ENCODE peak calls at places on chromosomes 2 and 18, in four cellular contexts. W is erythroblast; O is naive thymus-derived CD4-positive, alpha-beta T cell; U is NCI-H1417. E is an unnamed sample.

GRCh38 chr18:35513181-35513932 is 15.6 kb upstream of the INO80C start:
- DNase-seq in U (no peak), O (no peak), W (no peak), E (no peak)

GRCh38 chr18:32910694-32911296 is 138.0 kb upstream of the KLHL14 start:
- DNase-seq in U (no peak), O (no peak), W (no peak), E (no peak)

GRCh38 chr2:122216901-122217300 is 461.4 kb downstream of the TSN start:
- DNase-seq in U (no peak), W (no peak), O (no peak), E (no peak)

GRCh38 chr2:18959952-18960717 is 370.8 kb upstream of the NT5C1B start:
- DNase-seq in O (no peak), W (no peak), U (no peak), E (no peak)

GRCh38 chr2:112949456-112949855 is 28.4 kb upstream of the IL36G start:
- DNase-seq in W (no peak), O (no peak), U (no peak), E (no peak)

GRCh38 chr2:229270551-229271410 is at the start of gene PID1:
- DNase-seq in U (peak), W (no peak), O (no peak), E (peak)

GRCh38 chr18:61935362-61935761 is 42.6 kb upstream of the RNF152 start:
- DNase-seq in U (no peak), W (no peak), O (no peak), E (no peak)

GRCh38 chr2:118913805-118914645 is 28.0 kb upstream of the MARCO start:
- DNase-seq in U (peak), O (no peak), W (no peak), E (no peak)

GRCh38 chr18:63302647-63303405 is 16.7 kb downstream of the BCL2 start:
- DNase-seq in O (no peak), U (no peak), W (no peak), E (no peak)

GRCh38 chr2:64124168-64124567 is 20.1 kb downstream of the PELI1 start:
- DNase-seq in W (no peak), O (no peak), U (no peak), E (no peak)

GRCh38 chr2:149441255-149441654 is 110.9 kb downstream of the LYPD6 start:
- DNase-seq in W (no peak), O (no peak), U (no peak), E (no peak)

GRCh38 chr2:188765522-188765921 is 208.7 kb upstream of the COL3A1 start:
- DNase-seq in U (peak), W (no peak), O (no peak), E (no peak)

GRCh38 chr2:108941161-108941665 is 47.8 kb downstream of the EDAR start:
- DNase-seq in U (no peak), W (no peak), O (no peak), E (no peak)

GRCh38 chr2:241595600-241596140 is 37.1 kb downstream of the BOK start:
- DNase-seq in W (peak), O (no peak), U (peak), E (no peak)

GRCh38 chr2:203280428-203281064 is 41.7 kb downstream of the CYP20A1 start:
- DNase-seq in W (no peak), U (no peak), O (no peak), E (no peak)

GRCh38 chr18:62128157-62128556 is 58.7 kb downstream of the PIGN start:
- DNase-seq in U (no peak), O (no peak), W (no peak), E (no peak)

GRCh38 chr2:236670235-236670620 is 100.6 kb downstream of the ACKR3 start:
- DNase-seq in O (no peak), W (no peak), U (no peak), E (no peak)

GRCh38 chr18:80112623-80113248 is 3.7 kb downstream of the ADNP2 start:
- DNase-seq in O (no peak), W (no peak), U (no peak), E (no peak)

GRCh38 chr2:13050764-13051163 is 334.0 kb downstream of the TRIB2 start:
- DNase-seq in U (no peak), O (no peak), W (peak), E (no peak)

GRCh38 chr2:64636105-64636873 is 17.4 kb downstream of the SERTAD2 start:
- DNase-seq in O (no peak), W (no peak), U (no peak), E (no peak)

GRCh38 chr18:11183621-11184020 is 34.3 kb upstream of the PIEZO2 start:
- DNase-seq in W (no peak), U (no peak), O (no peak), E (no peak)

GRCh38 chr2:189276277-189276676 is 96.7 kb upstream of the COL5A2 start:
- DNase-seq in U (no peak), O (no peak), W (no peak), E (no peak)

GRCh38 chr2:11903085-11903484 is 156.7 kb downstream of the LPIN1 start:
- DNase-seq in W (no peak), O (no peak), U (no peak), E (no peak)

GRCh38 chr2:69280017-69280671 is 106.9 kb downstream of the GFPT1 start:
- DNase-seq in O (no peak), W (no peak), U (no peak), E (no peak)

GRCh38 chr2:58484201-58484600 is 243.1 kb upstream of the FANCL start:
- DNase-seq in U (no peak), W (no peak), O (no peak), E (no peak)

GRCh38 chr18:48333563-48333962 is 75.6 kb downstream of the ZBTB7C start:
- DNase-seq in O (no peak), W (no peak), U (peak), E (peak)

GRCh38 chr2:27265536-27265870 is 2.7 kb upstream of the SLC30A3 start:
- DNase-seq in U (no peak), W (no peak), O (no peak), E (no peak)

GRCh38 chr2:173652311-173652710 is 297.6 kb downstream of the CDCA7 start:
- DNase-seq in O (no peak), U (no peak), W (no peak), E (no peak)

GRCh38 chr2:190649798-190650390 is 1.0 kb downstream of the NAB1 start:
- DNase-seq in U (peak), W (peak), O (no peak), E (peak)

GRCh38 chr18:26711806-26712205 is 153.7 kb downstream of the AQP4 start:
- DNase-seq in W (no peak), O (no peak), U (no peak), E (no peak)

GRCh38 chr2:10122500-10123280 is at the start of gene RRM2:
- DNase-seq in O (peak), U (peak), W (peak), E (peak)

GRCh38 chr2:196544906-196545433 is 94.5 kb upstream of the CCDC150 start:
- DNase-seq in U (no peak), O (no peak), W (no peak), E (no peak)

GRCh38 chr2:88874063-88874657 is 182.7 kb downstream of the RPIA start:
- DNase-seq in O (peak), W (peak), U (peak), E (peak)

GRCh38 chr2:42072349-42073118 is 24.7 kb downstream of the PKDCC start:
- DNase-seq in U (peak), O (no peak), W (no peak), E (peak)

E was measured in NCI-H1092 treated with DMSO at 0.1 percent for 48 hours.